ENCODE peak calls at places on chromosomes 12 and 14, in five cellular contexts. I is nucleus accumbens; T is stimulated activated CD4-positive, alpha-beta T cell treated with anti-CD3 and anti-CD28 coated beads, TNF-alpha, amount 100 ng/mL, for 4 hours; P is head of caudate nucleus; L is NCI-H345. H is an unnamed sample.
A peak's percentile ranks its signal among the peaks of the same experiment; 100 is the strongest.

GRCh38 chr12:55495490-55495889 is 3.3 kb downstream of the OR6C68 start:
- DNase-seq in I (no peak), L (no peak), T (no peak), P (no peak), H (no peak)

GRCh38 chr12:124742702-124743101 is 121.0 kb downstream of the SCARB1 start:
- DNase-seq in L (no peak), P (no peak), T (no peak), I (no peak), H (no peak)

GRCh38 chr14:72888636-72889201 is 5.2 kb downstream of the DPF3 start:
- DNase-seq in P (no peak), L (no peak), T (no peak), I (no peak), H (no peak)

GRCh38 chr12:71069317-71069716 is 88.5 kb downstream of the TSPAN8 start:
- DNase-seq in I (no peak), P (no peak), T (no peak), L (no peak), H (no peak)

GRCh38 chr14:58628381-58628780 is 9.4 kb upstream of the DACT1 start:
- DNase-seq in L (no peak), P (no peak), I (no peak), T (no peak), H (no peak)

GRCh38 chr14:66601932-66602578 is 94.1 kb downstream of the GPHN start:
- DNase-seq in T (no peak), L (no peak), I (no peak), P (no peak), H (no peak)

GRCh38 chr12:66837311-66837627 is 158.4 kb upstream of the GRIP1 start:
- DNase-seq in P (no peak), I (no peak), L (no peak), T (no peak), H (no peak)

GRCh38 chr14:64755661-64756265 is 51.5 kb downstream of the PLEKHG3 start:
- DNase-seq in T (peak; percentile 18), I (no peak), L (no peak), P (no peak), H (peak; percentile 19)

GRCh38 chr12:57611116-57611809 is at the start of gene ARHGEF25:
- DNase-seq in I (peak; percentile 39), T (no peak), P (peak; percentile 60), L (peak; percentile 56), H (peak; percentile 27)

GRCh38 chr12:26114720-26115406 is 10.0 kb downstream of the BHLHE41 start:
- DNase-seq in P (no peak), L (no peak), I (no peak), T (no peak), H (no peak)

GRCh38 chr12:58757422-58757821 is 162.9 kb downstream of the LRIG3 start:
- DNase-seq in P (no peak), T (no peak), L (no peak), I (no peak), H (no peak)

GRCh38 chr12:113591480-113591971 is 119.9 kb upstream of the LHX5 start:
- DNase-seq in T (no peak), I (no peak), L (peak; percentile 64), P (no peak), H (no peak)

GRCh38 chr12:122860052-122860853 is 25.0 kb downstream of the HIP1R start:
- DNase-seq in T (peak; percentile 60), I (peak; percentile 66), L (peak; percentile 65), P (peak; percentile 87), H (peak; percentile 54)

GRCh38 chr12:105245291-105245690 is 9.3 kb upstream of the APPL2 start:
- DNase-seq in P (no peak), T (no peak), L (no peak), I (no peak), H (no peak)

GRCh38 chr12:46948936-46949555 is 123.2 kb upstream of the SLC38A4 start:
- DNase-seq in T (no peak), L (no peak), P (no peak), I (no peak), H (no peak)

GRCh38 chr12:48779869-48780268 is 9.0 kb downstream of the ADCY6 start:
- DNase-seq in L (no peak), T (no peak), P (no peak), I (no peak), H (no peak)

GRCh38 chr14:68039593-68039992 is 220.0 kb downstream of the RAD51B start:
- DNase-seq in L (no peak), I (no peak), T (no peak), P (no peak), H (no peak)

GRCh38 chr14:75279739-75280447 is 1.3 kb downstream of the FOS start:
- DNase-seq in T (no peak), L (no peak), I (no peak), P (no peak), H (no peak)

GRCh38 chr12:121805171-121805687 is 1.4 kb downstream of the SETD1B start:
- DNase-seq in I (no peak), L (peak; percentile 22), T (no peak), P (no peak), H (no peak)

GRCh38 chr12:26282339-26282945 is 87.1 kb downstream of the SSPN start:
- DNase-seq in L (no peak), I (no peak), T (no peak), P (no peak), H (no peak)

GRCh38 chr14:74549588-74549987 is 56.0 kb downstream of the ISCA2 start:
- DNase-seq in T (no peak), P (no peak), L (no peak), I (no peak), H (no peak)

GRCh38 chr12:12903642-12904609 is 12.6 kb downstream of the GPRC5A start:
- DNase-seq in T (no peak), L (no peak), P (no peak), I (no peak), H (no peak)

GRCh38 chr12:110750784-110751461 is 8.2 kb upstream of the PPP1CC start:
- DNase-seq in T (no peak), P (no peak), I (no peak), L (no peak), H (no peak)

GRCh38 chr12:49827351-49828099 is 688 bp downstream of the NCKAP5L start:
- DNase-seq in T (peak; percentile 26), P (peak; percentile 70), I (peak; percentile 56), L (peak; percentile 13), H (peak; percentile 22)

GRCh38 chr12:123712780-123713319 is 697 bp downstream of the ATP6V0A2 start:
- DNase-seq in P (no peak), I (no peak), L (no peak), T (no peak), H (no peak)

GRCh38 chr12:12983420-12984035 is 16.5 kb downstream of the HEBP1 start:
- DNase-seq in L (peak; percentile 22), I (peak; percentile 7), P (no peak), T (no peak), H (no peak)

GRCh38 chr12:109448707-109449390 is 28.3 kb downstream of the KCTD10 start:
- DNase-seq in T (no peak), P (no peak), L (no peak), I (no peak), H (no peak)

GRCh38 chr14:67447033-67447381 is 35.0 kb upstream of the PLEK2 start:
- DNase-seq in I (no peak), P (no peak), L (no peak), T (no peak), H (no peak)

GRCh38 chr12:93279849-93280412 is 97.8 kb upstream of the NUDT4 start:
- DNase-seq in L (no peak), T (no peak), I (no peak), P (no peak), H (no peak)

GRCh38 chr14:103052407-103052806 is 4.9 kb downstream of the CDC42BPB start:
- DNase-seq in L (no peak), I (no peak), P (no peak), T (no peak), H (no peak)

GRCh38 chr14:55327179-55327578 is 56.0 kb downstream of the FBXO34 start:
- DNase-seq in P (no peak), I (no peak), T (no peak), L (no peak), H (no peak)

GRCh38 chr12:24479131-24479530 is 469.8 kb downstream of the BCAT1 start:
- DNase-seq in L (no peak), P (no peak), T (no peak), I (no peak), H (no peak)

GRCh38 chr14:60204843-60205774 is 39.9 kb upstream of the DHRS7 start:
- DNase-seq in P (no peak), T (no peak), L (no peak), I (no peak), H (no peak)

GRCh38 chr12:124488520-124488919 is 78.9 kb downstream of the NCOR2 start:
- DNase-seq in T (no peak), P (no peak), L (no peak), I (no peak), H (no peak)

GRCh38 chr12:117111386-117112267 is 12.4 kb upstream of the TESC start:
- DNase-seq in L (peak; percentile 95), T (no peak), P (no peak), I (no peak), H (no peak)

GRCh38 chr12:27434673-27435565 is 11.6 kb upstream of the SMCO2 start:
- DNase-seq in P (no peak), T (no peak), L (no peak), I (no peak), H (no peak)

GRCh38 chr12:59716049-59716448 is 120.2 kb downstream of the SLC16A7 start:
- DNase-seq in I (no peak), L (no peak), T (no peak), P (no peak), H (no peak)